ENCODE peak calls at places on chromosomes 2 and 18, in nine cellular contexts. P is gastrocnemius medialis, B is heart left ventricle, I is prostate gland, C is adrenal gland, Z is breast epithelium, V is spleen, K is IMR-90, Y is esophagus squamous epithelium. E is an unnamed sample.

GRCh38 chr2:185012643-185013042 is 414.3 kb downstream of the ZNF804A start:
- DNase-seq in P (no peak), B (no peak), I (no peak), C (no peak), Z (no peak), V (no peak), K (peak; percentile 1), Y (no peak), E (no peak)

GRCh38 chr2:163808406-163808805 is 72.6 kb upstream of the FIGN start:
- DNase-seq in P (no peak), B (no peak), I (no peak), C (no peak), Z (no peak), V (no peak), K (no peak), Y (no peak), E (no peak)

GRCh38 chr2:27086722-27087446 is at the start of gene KHK:
- DNase-seq in P (peak; percentile 41), B (peak; percentile 51), I (no peak), C (no peak), Z (peak; percentile 61), V (peak; percentile 92), K (no peak), Y (no peak), E (peak; percentile 57)

GRCh38 chr2:237892936-237893595 is 33.6 kb downstream of the RAMP1 start:
- DNase-seq in P (no peak), B (no peak), I (no peak), C (no peak), Z (no peak), V (peak; percentile 10), K (no peak), Y (no peak), E (no peak)

GRCh38 chr2:28274911-28275685 is 117.6 kb upstream of the FOSL2 start:
- DNase-seq in P (peak; percentile 63), B (peak; percentile 58), I (no peak), C (no peak), Z (no peak), V (no peak), K (peak; percentile 98), Y (no peak), E (peak; percentile 20)

GRCh38 chr2:18588049-18588448 is 1.3 kb downstream of the NT5C1B start:
- DNase-seq in P (no peak), B (no peak), I (no peak), C (no peak), Z (no peak), V (no peak), K (peak; percentile 21), Y (no peak), E (no peak)

GRCh38 chr2:203988540-203989264 is 52.1 kb downstream of the ICOS start:
- DNase-seq in P (no peak), B (no peak), I (no peak), C (no peak), Z (no peak), V (no peak), K (no peak), Y (no peak), E (no peak)

GRCh38 chr18:44938396-44939036 is 257.8 kb downstream of the SETBP1 start:
- DNase-seq in P (no peak), B (no peak), I (peak; percentile 22), C (no peak), Z (no peak), V (no peak), K (no peak), Y (no peak), E (peak; percentile 47)

GRCh38 chr2:234495076-234495800 is 1.6 kb downstream of the ARL4C start:
- DNase-seq in P (no peak), B (no peak), I (peak; percentile 18), C (no peak), Z (no peak), V (peak; percentile 80), K (peak; percentile 44), Y (no peak), E (no peak)

GRCh38 chr2:234496442-234496834 is 443 bp downstream of the ARL4C start:
- DNase-seq in P (no peak), B (no peak), I (peak; percentile 50), C (no peak), Z (no peak), V (peak; percentile 91), K (no peak), Y (no peak), E (peak; percentile 55)

GRCh38 chr2:234495801-234496441 is 960 bp downstream of the ARL4C start:
- DNase-seq in P (peak; percentile 19), B (no peak), I (peak; percentile 25), C (peak; percentile 26), Z (no peak), V (peak; percentile 88), K (peak; percentile 32), Y (no peak), E (peak; percentile 31)

GRCh38 chr2:234497592-234498023 is 727 bp upstream of the ARL4C start:
- DNase-seq in P (no peak), B (peak; percentile 29), I (no peak), C (no peak), Z (no peak), V (peak; percentile 87), K (no peak), Y (no peak), E (no peak)

DNA sequence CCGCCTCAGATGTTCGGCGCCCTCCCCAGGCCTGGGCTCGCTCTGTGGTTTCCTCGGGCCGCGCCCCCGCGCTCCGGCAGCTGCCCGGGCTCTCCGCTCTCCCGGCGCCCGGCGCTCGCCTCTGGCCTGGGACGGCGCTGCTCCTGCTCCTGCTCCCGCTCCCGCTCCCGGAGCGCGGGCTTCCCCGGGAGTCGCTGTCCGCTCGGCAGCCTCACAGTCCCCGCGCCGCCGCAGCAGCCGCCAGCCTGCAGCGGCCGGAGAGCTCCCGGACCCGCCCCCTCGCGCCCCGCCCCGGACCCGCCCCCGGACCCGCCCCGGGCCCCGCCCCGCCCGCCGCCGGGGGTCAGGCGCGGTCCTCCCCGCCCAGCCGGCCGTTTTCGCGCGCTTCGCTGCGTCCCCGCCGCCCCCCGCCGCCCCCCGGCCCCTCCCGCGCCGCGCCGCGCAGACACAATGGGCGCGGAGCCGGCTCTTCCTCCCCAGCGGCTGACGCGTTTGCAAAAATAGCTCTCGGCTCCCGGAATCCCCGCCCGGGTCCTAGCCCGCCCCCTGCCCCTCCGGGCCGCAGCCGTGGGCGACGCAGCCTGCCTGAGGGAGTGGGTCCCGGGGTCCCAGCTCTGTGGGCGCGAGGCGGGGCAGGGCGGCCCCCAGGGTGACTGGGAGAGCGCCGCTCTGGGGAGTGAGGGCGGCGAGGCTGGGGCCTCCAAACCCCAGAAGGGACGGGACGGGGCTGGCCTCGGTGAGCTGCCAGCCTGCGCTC is at the start of gene ARL4C:
- DNase-seq in P (peak; percentile 43), B (peak; percentile 78), I (peak; percentile 69), C (peak; percentile 73), Z (peak; percentile 67), V (peak; percentile 92), K (peak; percentile 60), Y (no peak), E (peak; percentile 73)
- TF ChIP-seq POLR2A in P (no peak), B (no peak), I (peak; percentile 85), C (peak; percentile 52), Z (no peak), V (peak; percentile 56), K (peak; percentile 63), Y (peak; percentile 82), E (peak; percentile 40)

DNA sequence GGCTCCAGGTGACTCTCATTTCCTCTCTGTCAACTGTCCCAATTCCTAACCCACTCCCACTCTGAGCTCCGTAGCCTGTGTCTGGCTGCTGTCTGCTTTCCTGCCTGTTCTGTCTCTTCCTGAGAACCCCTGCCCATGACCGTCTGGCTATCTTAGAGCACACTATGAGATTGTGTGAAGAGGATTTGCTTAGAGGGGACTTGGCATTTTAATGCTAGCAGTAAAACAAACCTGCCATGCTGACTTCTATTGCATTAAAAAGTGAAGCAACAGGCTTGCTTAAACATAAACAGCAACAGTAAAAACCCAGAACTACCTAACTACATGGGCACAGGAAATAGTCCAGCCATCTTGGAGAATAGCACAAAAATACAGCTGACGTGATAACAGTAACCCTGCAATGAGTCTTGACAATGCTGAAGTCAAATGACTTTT is 234.8 kb downstream of the PRKCE start:
- DNase-seq in P (no peak), B (no peak), I (no peak), C (no peak), Z (no peak), V (no peak), K (no peak), Y (no peak), E (no peak)
- H3K4me3 ChIP-seq in P (no peak overlapping the region), B (no peak overlapping the region), I (no peak overlapping the region), C (no peak overlapping the region), Z (no peak overlapping the region), V (no peak overlapping the region), K (no peak overlapping the region), Y (no peak overlapping the region), E (no peak overlapping the region)

GRCh38 chr2:25877431-25878360 is 591 bp downstream of the ASXL2 start:
- DNase-seq in P (peak; percentile 36), B (peak; percentile 48), I (peak; percentile 23), C (peak; percentile 53), Z (no peak), V (peak; percentile 89), K (peak; percentile 58), Y (no peak), E (peak; percentile 77)
- TF ChIP-seq POLR2A in P (peak; percentile 31), B (no peak), I (no peak), C (peak; percentile 42), Z (no peak), V (no peak), K (no peak), Y (peak; percentile 47), E (peak; percentile 5)

GRCh38 chr18:9877655-9878014 is 8.1 kb upstream of the TXNDC2 start:
- DNase-seq in P (no peak), B (no peak), I (no peak), C (no peak), Z (no peak), V (no peak), K (no peak), Y (no peak), E (no peak)

GRCh38 chr18:9878783-9879242 is 7.0 kb upstream of the TXNDC2 start:
- DNase-seq in P (no peak), B (no peak), I (no peak), C (no peak), Z (no peak), V (no peak), K (no peak), Y (no peak), E (no peak)

GRCh38 chr18:9878095-9878494 is 7.7 kb upstream of the TXNDC2 start:
- DNase-seq in P (no peak), B (no peak), I (no peak), C (no peak), Z (no peak), V (no peak), K (no peak), Y (no peak), E (no peak)

GRCh38 chr18:9876523-9876866 is 9.3 kb upstream of the TXNDC2 start:
- DNase-seq in P (no peak), B (no peak), I (no peak), C (no peak), Z (no peak), V (no peak), K (no peak), Y (no peak), E (no peak)

DNA sequence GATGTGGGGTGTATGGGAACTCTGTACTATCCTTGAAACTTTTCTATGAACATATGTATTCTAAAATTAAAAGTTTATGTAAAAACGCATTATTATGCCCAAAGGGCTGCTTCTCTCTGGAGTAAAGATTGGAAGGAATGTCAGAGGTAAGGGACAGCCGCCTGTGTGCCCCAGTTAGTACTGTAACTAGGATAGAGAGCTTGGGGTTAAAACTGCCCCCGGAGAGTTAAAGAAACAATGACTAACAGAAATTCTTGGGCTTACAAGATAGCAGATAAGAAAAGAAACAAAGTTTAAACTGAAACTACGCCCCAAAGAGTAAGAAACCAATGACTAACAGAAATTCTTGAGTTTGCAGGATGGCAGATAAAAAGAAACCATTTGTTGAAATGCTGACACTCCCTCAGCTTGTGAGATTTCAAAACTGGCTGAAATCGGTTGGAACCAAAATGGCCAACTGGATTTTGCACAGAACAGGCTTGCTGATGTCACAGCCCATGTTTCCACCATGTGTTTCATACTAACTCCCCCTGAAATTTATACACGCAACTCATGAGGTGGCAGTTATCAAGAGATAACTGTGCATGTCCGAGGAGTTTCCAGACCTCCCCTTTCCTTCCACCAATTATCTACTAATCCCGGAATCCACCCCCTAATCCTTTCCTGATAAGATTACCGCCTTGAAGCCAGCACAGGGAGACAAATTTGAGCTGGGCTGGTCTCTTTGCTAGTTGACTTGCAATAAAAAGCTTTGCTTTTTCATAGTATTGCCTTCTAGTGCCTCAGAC is 8.7 kb upstream of the TXNDC2 start:
- DNase-seq in P (no peak), B (peak; percentile 33), I (no peak), C (peak; percentile 48), Z (no peak), V (no peak), K (peak; percentile 97), Y (no peak), E (peak; percentile 57)
- H3K4me3 ChIP-seq in P (peak overlapping the region; percentile 4), B (peak overlapping the region; percentile 37), I (no peak overlapping the region), C (no peak overlapping the region), Z (peak overlapping the region; percentile 24), V (peak overlapping the region; percentile 12), K (peak overlapping the region; percentile 39), Y (no peak overlapping the region), E (no peak overlapping the region)